ENCODE peak calls at places on chromosome 16, in eight cellular contexts. H is right atrium auricular region, Z is uterus, W is neural crest cell, B is Peyer's patch, R is heart left ventricle, N is pancreas, A is GM20000. E is an unnamed sample.

GRCh38 chr16:68774982-68775381 is 37.9 kb downstream of the CDH1 start:
- DNase-seq in R (no peak), A (no peak), B (no peak), W (no peak), N (no peak), Z (no peak), H (no peak), E (no peak)

GRCh38 chr16:85982563-85982939 is 83.6 kb downstream of the IRF8 start:
- DNase-seq in Z (no peak), N (no peak), A (no peak), W (no peak), R (peak), B (no peak), H (peak), E (peak)

GRCh38 chr16:13957197-13958078 is 37.5 kb downstream of the ERCC4 start:
- DNase-seq in W (no peak), N (peak), R (peak), Z (peak), H (peak), A (peak), B (peak), E (peak)

GRCh38 chr16:65200857-65201256 is 79.0 kb upstream of the CDH11 start:
- DNase-seq in N (no peak), B (no peak), Z (no peak), R (no peak), A (no peak), W (no peak), H (no peak), E (no peak)

GRCh38 chr16:68792465-68793324 is 50.6 kb upstream of the TANGO6 start:
- DNase-seq in Z (no peak), N (peak), B (no peak), W (no peak), H (no peak), R (no peak), A (no peak), E (no peak)

GRCh38 chr16:11350531-11351335 is 5.5 kb downstream of the RMI2 start:
- DNase-seq in B (no peak), R (peak), N (no peak), H (no peak), W (no peak), A (no peak), Z (no peak), E (no peak)

GRCh38 chr16:2507679-2508064 is 6.1 kb upstream of the ATP6V0C start:
- DNase-seq in A (no peak), H (no peak), R (peak), Z (no peak), N (no peak), W (no peak), B (peak), E (peak)

GRCh38 chr16:81214745-81215166 is 23.7 kb upstream of the BCO1 start:
- DNase-seq in N (peak), A (no peak), H (no peak), Z (no peak), B (no peak), R (no peak), W (no peak), E (no peak)

GRCh38 chr16:22141746-22142145 is 20.6 kb upstream of the SDR42E2 start:
- DNase-seq in Z (no peak), H (no peak), W (no peak), R (no peak), A (no peak), N (no peak), B (no peak), E (no peak)

GRCh38 chr16:69848635-69849545 is 86.8 kb downstream of the WWP2 start:
- DNase-seq in B (peak), Z (peak), N (peak), R (peak), A (no peak), W (no peak), H (peak), E (no peak)

GRCh38 chr16:87160752-87161337 is 156.3 kb downstream of the C16orf95 start:
- DNase-seq in W (no peak), H (no peak), Z (no peak), A (no peak), R (no peak), N (no peak), B (no peak), E (no peak)

DNA sequence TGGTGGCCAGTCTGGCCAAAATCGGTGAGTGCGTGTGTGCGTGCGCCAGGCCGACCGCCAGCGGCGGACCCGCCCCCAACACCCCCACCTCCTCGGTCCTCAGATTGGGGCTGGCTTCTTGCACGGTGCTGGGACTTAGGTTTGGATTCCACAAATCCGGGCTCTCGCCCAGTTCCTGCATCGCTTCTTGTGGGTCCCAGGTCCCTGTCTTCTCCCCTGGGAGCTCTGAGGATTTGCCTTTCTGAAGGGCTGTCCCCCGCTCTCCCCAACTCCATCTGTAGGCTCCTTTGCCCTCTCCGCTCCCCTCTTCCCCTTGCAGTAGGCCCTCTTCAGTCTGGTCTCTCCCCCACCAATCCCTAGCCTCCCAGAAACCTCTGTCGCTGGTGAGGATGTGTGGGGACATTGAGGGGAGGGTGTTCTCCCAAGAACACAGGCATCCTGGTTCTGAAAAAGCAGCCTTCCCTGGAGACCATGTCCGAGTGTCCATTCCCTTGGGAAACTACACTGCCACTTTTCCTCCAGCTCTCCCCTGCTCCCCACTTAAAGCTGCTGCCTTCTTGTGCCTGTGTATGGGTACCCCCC is 490 bp downstream of the SLC9A5 start:
- DNase-seq in H (no peak), Z (no peak), B (no peak), N (no peak), R (no peak), W (no peak), A (no peak), E (no peak)
- TF ChIP-seq CTCF in H (no peak), Z (no peak), B (no peak), N (no peak), R (no peak), W (no peak), A (no peak), E (no peak)

GRCh38 chr16:50368410-50369132 is at the start of gene BRD7:
- DNase-seq in Z (peak), H (no peak), B (peak), N (peak), W (peak), A (peak), R (peak), E (no peak)
- TF ChIP-seq CTCF in Z (peak), H (peak), B (peak), N (no peak), W (peak), A (peak), R (no peak), E (no peak)

GRCh38 chr16:1356061-1356900 is 4.5 kb downstream of the GNPTG start:
- DNase-seq in W (no peak), Z (no peak), R (no peak), H (no peak), N (no peak), A (no peak), B (no peak), E (no peak)
- TF ChIP-seq CTCF in W (no peak), Z (no peak), R (no peak), H (no peak), N (no peak), A (no peak), B (no peak), E (no peak)

GRCh38 chr16:67248401-67249177 is at the start of gene SLC9A5:
- DNase-seq in N (no peak), Z (peak), R (peak), A (peak), B (no peak), W (peak), H (no peak), E (no peak)
- TF ChIP-seq CTCF in N (no peak), Z (peak), R (no peak), A (peak), B (peak), W (peak), H (peak), E (peak)

DNA sequence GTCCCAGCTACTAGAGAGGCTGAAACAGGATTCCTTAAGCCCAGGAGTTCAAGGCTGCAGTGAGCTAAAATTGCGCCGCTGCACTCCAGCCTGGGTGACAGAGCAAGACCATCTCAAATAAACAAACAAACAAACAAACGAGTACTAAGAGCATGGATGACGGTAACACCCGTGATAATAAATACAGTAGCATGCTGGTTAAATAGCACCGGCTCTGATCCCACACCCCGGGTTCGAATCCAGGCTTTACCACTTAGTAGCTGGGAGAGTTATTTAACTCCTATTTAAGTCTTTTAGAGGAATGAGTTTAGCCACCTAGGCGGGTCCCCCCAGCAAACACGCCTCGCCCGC is 302 bp upstream of the METTL22 start:
- DNase-seq in R (no peak), A (no peak), B (no peak), Z (no peak), W (no peak), H (no peak), N (no peak), E (no peak)
- TF ChIP-seq CTCF in R (no peak), A (no peak), B (no peak), Z (no peak), W (no peak), H (no peak), N (no peak), E (no peak)

GRCh38 chr16:54061454-54061853 is 225.1 kb downstream of the IRX3 start:
- DNase-seq in A (no peak), R (no peak), N (no peak), Z (no peak), W (no peak), B (no peak), H (no peak), E (no peak)

GRCh38 chr16:54063374-54063773 is 223.2 kb downstream of the IRX3 start:
- DNase-seq in W (no peak), B (no peak), Z (no peak), A (no peak), H (no peak), R (no peak), N (no peak), E (no peak)

GRCh38 chr16:54059319-54059718 is 227.3 kb downstream of the IRX3 start:
- DNase-seq in R (no peak), N (no peak), A (no peak), Z (no peak), W (no peak), H (no peak), B (no peak), E (no peak)

GRCh38 chr16:54060599-54061355 is 225.8 kb downstream of the IRX3 start:
- DNase-seq in R (no peak), N (no peak), B (no peak), W (no peak), A (no peak), Z (no peak), H (no peak), E (no peak)

DNA sequence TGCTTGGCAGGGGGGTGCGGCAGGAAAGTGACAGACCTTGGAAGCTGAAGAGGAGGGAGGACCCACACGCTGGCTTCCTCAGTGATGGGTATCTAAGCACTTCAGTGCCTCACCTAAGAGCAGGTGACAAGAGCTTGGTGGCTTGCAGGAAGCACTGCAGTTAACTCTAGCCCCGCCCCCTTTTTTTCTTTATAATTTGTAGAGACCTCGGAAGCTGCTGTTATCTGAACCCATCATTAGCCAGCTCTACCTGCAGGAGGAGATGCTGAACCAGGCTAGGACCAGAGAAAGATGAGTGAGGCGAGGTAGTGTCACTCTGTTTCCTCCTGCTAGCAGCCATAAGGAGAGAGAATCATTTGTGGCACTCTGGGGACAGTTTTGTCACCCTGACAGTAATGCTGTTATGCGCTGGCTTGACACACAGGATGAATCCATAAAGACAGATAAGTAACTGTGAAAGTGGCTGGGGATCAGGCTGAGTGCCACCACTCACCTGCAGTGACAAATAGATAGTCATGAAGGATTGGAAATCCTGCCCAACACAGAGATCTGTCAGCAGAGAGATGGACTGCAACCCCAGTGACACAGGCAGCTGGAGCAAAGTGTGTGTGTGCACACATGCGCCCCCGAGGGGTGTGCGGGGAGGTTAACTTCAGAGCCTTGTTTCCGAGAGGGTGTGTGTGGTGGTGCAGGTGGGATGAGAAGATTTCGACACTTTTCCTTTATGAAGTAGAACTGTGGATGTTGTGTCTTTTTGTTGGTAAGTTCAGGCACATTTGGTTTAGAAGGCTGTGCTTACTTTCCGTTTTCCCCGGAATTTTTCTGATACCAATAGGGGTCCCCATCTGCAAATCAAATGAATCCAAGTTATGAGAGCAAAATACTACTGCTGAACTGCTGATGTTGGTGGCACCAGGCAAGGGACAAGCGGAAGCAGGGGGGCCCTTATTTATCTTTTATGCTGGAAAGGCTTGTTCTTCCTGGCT is 223.9 kb downstream of the IRX3 start:
- DNase-seq in B (no peak), Z (no peak), A (no peak), R (no peak), N (no peak), W (no peak), H (no peak), E (no peak)
- TF ChIP-seq CTCF in B (no peak), Z (no peak), A (no peak), R (peak), N (no peak), W (peak), H (peak), E (no peak)

GRCh38 chr16:56961386-56961785 is 364 bp upstream of the CETP start:
- DNase-seq in N (no peak), B (no peak), W (no peak), H (no peak), A (no peak), R (no peak), Z (no peak), E (no peak)

GRCh38 chr16:56960681-56961281 is 969 bp upstream of the CETP start:
- DNase-seq in W (no peak), B (no peak), N (no peak), Z (no peak), A (no peak), H (no peak), R (no peak), E (no peak)

GRCh38 chr16:56953006-56953405 is 8.7 kb upstream of the CETP start:
- DNase-seq in H (no peak), N (no peak), A (no peak), B (no peak), R (no peak), Z (no peak), W (no peak), E (no peak)

GRCh38 chr16:56956076-56956475 is 5.7 kb upstream of the CETP start:
- DNase-seq in A (no peak), Z (no peak), H (no peak), R (no peak), N (no peak), B (no peak), W (no peak), E (no peak)

DNA sequence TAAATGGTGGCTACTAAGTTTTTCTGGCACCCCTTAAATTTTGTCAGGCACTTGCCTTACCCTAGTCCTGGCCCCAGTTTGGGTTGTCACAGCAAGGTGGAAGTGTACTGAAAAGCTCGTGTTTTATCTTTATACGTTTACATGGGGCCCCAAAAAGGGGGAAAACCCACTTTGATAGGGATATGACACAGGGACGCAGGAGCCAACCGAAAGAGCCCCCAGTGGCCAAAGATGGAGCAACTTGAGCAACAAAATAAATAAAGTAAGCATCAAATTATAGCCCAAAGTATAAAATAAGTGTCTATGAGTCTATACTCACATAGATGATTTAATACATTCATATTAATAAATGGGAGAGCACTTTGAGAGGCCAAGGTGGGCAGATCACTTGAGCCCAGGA is 5.0 kb upstream of the CETP start:
- DNase-seq in A (no peak), W (no peak), R (no peak), H (no peak), Z (no peak), B (no peak), N (no peak), E (no peak)
- TF ChIP-seq CTCF in A (no peak), W (peak), R (no peak), H (no peak), Z (no peak), B (no peak), N (no peak), E (no peak)

GRCh38 chr16:67543582-67543981 is 15.0 kb downstream of the RIPOR1 start:
- DNase-seq in H (no peak), Z (no peak), A (no peak), N (no peak), B (no peak), R (no peak), W (no peak), E (no peak)

GRCh38 chr16:67544844-67545664 is 16.4 kb downstream of the RIPOR1 start:
- DNase-seq in H (no peak), A (no peak), Z (no peak), B (no peak), W (no peak), N (peak), R (no peak), E (no peak)

GRCh38 chr16:67543036-67543435 is 14.4 kb downstream of the RIPOR1 start:
- DNase-seq in R (no peak), Z (no peak), W (no peak), A (no peak), B (no peak), H (no peak), N (no peak), E (no peak)

GRCh38 chr16:67545665-67546024 is 16.7 kb upstream of the CTCF start:
- DNase-seq in N (peak), R (no peak), W (no peak), H (no peak), B (no peak), A (no peak), Z (no peak), E (no peak)

GRCh38 chr16:67544329-67544841 is 15.8 kb downstream of the RIPOR1 start:
- DNase-seq in A (no peak), R (no peak), B (no peak), W (no peak), N (peak), Z (no peak), H (no peak), E (no peak)
- TF ChIP-seq CTCF in A (no peak), R (no peak), B (no peak), W (no peak), N (no peak), Z (no peak), H (no peak), E (no peak)

E was measured in CD14-positive monocyte.